ENCODE peak calls at places on chromosomes 2 and 18, in ten cellular contexts. E is substantia nigra; Z is BE2C; U is stimulated activated CD4-positive, alpha-beta T cell treated with anti-CD3 and anti-CD28 coated beads, Interleukin-1b, Interleukin-23, amount 100 ng/mL, for 24 hours; V is ovary; T is EH; J is activated T-cell treated with anti-CD3 and anti-CD28 coated beads for 4 hours; M is nephron progenitor cell; C is ACHN; Q is HEK293T. W is an unnamed sample.

GRCh38 chr2:227939271-227940027 is 68.0 kb downstream of the DAW1 start:
- DNase-seq in E (peak), Z (peak), U (no peak), V (peak), T (peak), J (no peak), M (peak), C (peak), Q (peak), W (no peak)

GRCh38 chr2:220574038-220574437 is 946.6 kb downstream of the SLC4A3 start:
- DNase-seq in E (no peak), Z (no peak), U (no peak), V (no peak), T (no peak), J (no peak), M (no peak), C (no peak), Q (no peak), W (no peak)

GRCh38 chr2:95297639-95298395 is 670 bp downstream of the KCNIP3 start:
- DNase-seq in E (no peak), Z (no peak), U (no peak), V (no peak), T (no peak), J (no peak), M (no peak), C (no peak), Q (no peak), W (no peak)

GRCh38 chr18:24491882-24492281 is 31.4 kb downstream of the HRH4 start:
- DNase-seq in E (no peak), Z (no peak), U (no peak), V (no peak), T (no peak), J (no peak), M (peak), C (no peak), Q (no peak), W (no peak)

GRCh38 chr2:45607701-45608100 is 3.4 kb downstream of the SRBD1 start:
- DNase-seq in E (no peak), Z (no peak), U (no peak), V (no peak), T (peak), J (no peak), M (no peak), C (peak), Q (peak), W (no peak)

GRCh38 chr2:127695491-127696472 is 5.5 kb upstream of the SFT2D3 start:
- DNase-seq in E (peak), Z (no peak), U (no peak), V (peak), T (peak), J (peak), M (peak), C (peak), Q (no peak), W (no peak)

GRCh38 chr2:11552260-11552638 is 18.4 kb downstream of the GREB1 start:
- DNase-seq in E (no peak), Z (no peak), U (no peak), V (no peak), T (no peak), J (no peak), M (no peak), C (no peak), Q (no peak), W (no peak)

GRCh38 chr2:188494906-188495305 is 203.2 kb downstream of the GULP1 start:
- DNase-seq in E (no peak), Z (no peak), U (no peak), V (no peak), T (no peak), J (no peak), M (no peak), C (no peak), Q (no peak), W (no peak)

GRCh38 chr18:26190506-26190905 is 35.7 kb upstream of the TAF4B start:
- DNase-seq in E (no peak), Z (no peak), U (no peak), V (no peak), T (no peak), J (peak), M (no peak), C (peak), Q (no peak), W (no peak)

GRCh38 chr2:203973676-203974075 is 37.1 kb downstream of the ICOS start:
- DNase-seq in E (no peak), Z (no peak), U (no peak), V (no peak), T (no peak), J (no peak), M (no peak), C (no peak), Q (no peak), W (no peak)

GRCh38 chr2:37026050-37026449 is 58.1 kb downstream of the HEATR5B start:
- DNase-seq in E (no peak), Z (no peak), U (no peak), V (no peak), T (peak), J (no peak), M (no peak), C (no peak), Q (peak), W (no peak)

GRCh38 chr2:176251928-176252327 is 17.3 kb upstream of the MTX2 start:
- DNase-seq in E (no peak), Z (no peak), U (no peak), V (no peak), T (no peak), J (no peak), M (no peak), C (no peak), Q (no peak), W (no peak)

GRCh38 chr18:9914334-9914583 is 443 bp downstream of the VAPA start:
- DNase-seq in E (no peak), Z (no peak), U (no peak), V (no peak), T (peak), J (no peak), M (no peak), C (peak), Q (peak), W (no peak)

GRCh38 chr2:233556756-233557736 is 9.5 kb downstream of the USP40 start:
- DNase-seq in E (no peak), Z (no peak), U (no peak), V (no peak), T (peak), J (no peak), M (no peak), C (peak), Q (no peak), W (no peak)

GRCh38 chr2:222311321-222311977 is 12.7 kb upstream of the PAX3 start:
- DNase-seq in E (no peak), Z (no peak), U (no peak), V (no peak), T (peak), J (no peak), M (no peak), C (no peak), Q (no peak), W (no peak)

W was measured in NCI-H748 treated with DMSO at 0.1 percent for 48 hours.